ENCODE peak calls at places on chromosome 1, in six cellular contexts. N is cardiac fibroblast, M is pancreas, X is heart right ventricle, B is cardiac muscle cell, E is mesothelial cell of epicardium. W is an unnamed sample.

GRCh38 chr1:228415853-228416216 is 826 bp downstream of the TRIM17 start:
- DNase-seq in B (no peak), E (no peak), X (no peak), N (no peak), M (no peak), W (no peak)

GRCh38 chr1:245458761-245459174 is 304.0 kb downstream of the KIF26B start:
- DNase-seq in M (no peak), X (no peak), N (peak; percentile 39), E (no peak), B (no peak), W (no peak)

GRCh38 chr1:60149254-60149653 is 75.7 kb upstream of the C1orf87 start:
- DNase-seq in E (no peak), M (peak; percentile 46), B (peak; percentile 13), N (no peak), X (peak; percentile 53), W (no peak)

GRCh38 chr1:84442256-84442655 is 36.8 kb upstream of the RPF1 start:
- DNase-seq in B (peak; percentile 28), X (peak; percentile 13), E (no peak), M (no peak), N (peak; percentile 92), W (peak; percentile 87)

GRCh38 chr1:156086256-156086662 is 4.0 kb upstream of the MEX3A start:
- DNase-seq in B (peak; percentile 78), N (peak; percentile 89), M (no peak), X (no peak), E (no peak), W (peak; percentile 67)

GRCh38 chr1:214581785-214582184 is 21.2 kb upstream of the CENPF start:
- DNase-seq in X (no peak), N (peak; percentile 62), E (no peak), B (no peak), M (no peak), W (peak; percentile 66)

GRCh38 chr1:15322648-15323350 is 75.8 kb downstream of the FHAD1 start:
- DNase-seq in B (no peak), M (peak; percentile 73), X (peak; percentile 47), E (no peak), N (no peak), W (no peak)

GRCh38 chr1:61079898-61080336 is 2.4 kb upstream of the NFIA start:
- DNase-seq in X (peak; percentile 87), M (peak; percentile 79), N (peak; percentile 98), E (peak; percentile 53), B (peak; percentile 86), W (no peak)

GRCh38 chr1:155012052-155012546 is 9.5 kb downstream of the ZBTB7B start:
- DNase-seq in N (peak; percentile 76), B (peak; percentile 74), E (no peak), M (no peak), X (peak; percentile 62), W (no peak)

GRCh38 chr1:10866314-10867091 is 70.1 kb upstream of the CASZ1 start:
- DNase-seq in X (no peak), E (no peak), M (no peak), N (peak; percentile 9), B (no peak), W (no peak)

GRCh38 chr1:20439282-20439681 is 46.7 kb downstream of the CAMK2N1 start:
- DNase-seq in B (peak; percentile 56), X (no peak), M (no peak), N (peak; percentile 55), E (no peak), W (peak; percentile 11)

GRCh38 chr1:110554871-110555801 is 36.2 kb upstream of the KCNA10 start:
- DNase-seq in X (peak; percentile 44), N (peak; percentile 35), E (no peak), B (peak; percentile 68), M (peak; percentile 33), W (no peak)

GRCh38 chr1:6185635-6186382 is 5.7 kb upstream of the CHD5 start:
- DNase-seq in E (no peak), M (no peak), X (no peak), B (peak; percentile 63), N (peak; percentile 56), W (no peak)

GRCh38 chr1:40140211-40140709 is 20.9 kb upstream of the RLF start:
- DNase-seq in E (no peak), N (peak; percentile 13), B (no peak), X (no peak), M (no peak), W (no peak)

GRCh38 chr1:7771673-7772299 is 690 bp downstream of the VAMP3 start:
- DNase-seq in M (no peak), E (no peak), X (no peak), B (no peak), N (peak; percentile 2), W (no peak)

GRCh38 chr1:48109390-48110009 is 112.3 kb upstream of the TRABD2B start:
- DNase-seq in X (peak; percentile 34), E (no peak), N (peak; percentile 70), B (peak; percentile 71), M (no peak), W (peak; percentile 53)

GRCh38 chr1:910311-910880 is 13.3 kb upstream of the SAMD11 start:
- DNase-seq in M (peak; percentile 12), N (no peak), X (no peak), E (no peak), B (no peak), W (no peak)

GRCh38 chr1:209652121-209652742 is at the start of gene LAMB3:
- DNase-seq in M (peak; percentile 50), N (no peak), E (no peak), X (no peak), B (no peak), W (no peak)

GRCh38 chr1:93842750-93843500 is 36.1 kb downstream of the DNTTIP2 start:
- DNase-seq in B (no peak), M (no peak), E (no peak), N (peak; percentile 36), X (no peak), W (peak; percentile 45)

GRCh38 chr1:31183126-31183525 is 56.6 kb downstream of the NKAIN1 start:
- DNase-seq in N (no peak), B (no peak), E (no peak), X (no peak), M (no peak), W (no peak)

GRCh38 chr1:108686609-108687313 is 5.3 kb upstream of the PRPF38B start:
- DNase-seq in N (peak; percentile 57), M (no peak), B (no peak), X (no peak), E (no peak), W (peak; percentile 2)

GRCh38 chr1:70042090-70042716 is 163.2 kb downstream of the LRRC40 start:
- DNase-seq in N (peak; percentile 40), M (no peak), E (no peak), X (no peak), B (peak; percentile 25), W (no peak)

GRCh38 chr1:54564312-54565112 is 16.5 kb downstream of the ACOT11 start:
- DNase-seq in E (no peak), N (no peak), X (no peak), M (peak; percentile 82), B (no peak), W (no peak)

GRCh38 chr1:209989525-209989924 is 51.5 kb downstream of the SYT14 start:
- DNase-seq in N (peak; percentile 44), M (no peak), B (peak; percentile 8), X (no peak), E (no peak), W (peak; percentile 2)

GRCh38 chr1:3067671-3068399 is 1.2 kb upstream of the PRDM16 start:
- DNase-seq in X (no peak), N (no peak), E (no peak), B (peak; percentile 30), M (peak; percentile 25), W (no peak)

GRCh38 chr1:176559474-176560390 is 96.8 kb downstream of the PAPPA2 start:
- DNase-seq in X (peak; percentile 62), N (peak; percentile 67), B (peak; percentile 90), M (peak; percentile 53), E (peak; percentile 40), W (peak; percentile 59)

GRCh38 chr1:6460349-6461236 is 5.4 kb downstream of the TNFRSF25 start:
- DNase-seq in M (no peak), E (no peak), B (no peak), X (no peak), N (no peak), W (no peak)

GRCh38 chr1:182493063-182493462 is 43.1 kb downstream of the RGSL1 start:
- DNase-seq in E (no peak), X (no peak), B (no peak), N (no peak), M (no peak), W (no peak)

GRCh38 chr1:151325646-151326429 is 1.4 kb downstream of the PI4KB start:
- DNase-seq in M (no peak), N (peak; percentile 23), E (no peak), B (no peak), X (no peak), W (no peak)

GRCh38 chr1:33119532-33120217 is 38.7 kb downstream of the AZIN2 start:
- DNase-seq in N (no peak), X (no peak), B (no peak), M (no peak), E (no peak), W (no peak)
- TF ChIP-seq CTCF in N (peak; percentile 8), X (no peak), B (peak; percentile 12), M (no peak), E (no peak), W (no peak)

GRCh38 chr1:91440845-91441244 is 36.2 kb upstream of the HFM1 start:
- DNase-seq in M (no peak), B (no peak), N (peak; percentile 59), E (no peak), X (no peak), W (no peak)
- TF ChIP-seq CTCF in M (no peak), B (peak; percentile 34), N (peak; percentile 26), E (no peak), X (no peak), W (peak; percentile 10)

GRCh38 chr1:160166459-160166858 is 15.1 kb downstream of the ATP1A4 start:
- DNase-seq in X (no peak), N (no peak), M (no peak), B (no peak), E (no peak), W (no peak)

GRCh38 chr1:160167056-160167455 is 15.7 kb downstream of the ATP1A4 start:
- DNase-seq in E (no peak), N (no peak), X (no peak), B (no peak), M (no peak), W (no peak)

GRCh38 chr1:160168609-160169369 is 17.4 kb downstream of the ATP1A4 start:
- DNase-seq in B (peak; percentile 30), X (no peak), N (no peak), E (no peak), M (no peak), W (peak; percentile 54)

GRCh38 chr1:160168016-160168415 is 16.6 kb downstream of the ATP1A4 start:
- DNase-seq in N (no peak), E (no peak), B (peak; percentile 36), M (no peak), X (no peak), W (no peak)

GRCh38 chr1:160167580-160167979 is 16.2 kb downstream of the ATP1A4 start:
- DNase-seq in B (no peak), X (no peak), E (no peak), M (no peak), N (no peak), W (no peak)
- TF ChIP-seq CTCF in B (no peak), X (no peak), E (no peak), M (no peak), N (no peak), W (no peak)

DNA sequence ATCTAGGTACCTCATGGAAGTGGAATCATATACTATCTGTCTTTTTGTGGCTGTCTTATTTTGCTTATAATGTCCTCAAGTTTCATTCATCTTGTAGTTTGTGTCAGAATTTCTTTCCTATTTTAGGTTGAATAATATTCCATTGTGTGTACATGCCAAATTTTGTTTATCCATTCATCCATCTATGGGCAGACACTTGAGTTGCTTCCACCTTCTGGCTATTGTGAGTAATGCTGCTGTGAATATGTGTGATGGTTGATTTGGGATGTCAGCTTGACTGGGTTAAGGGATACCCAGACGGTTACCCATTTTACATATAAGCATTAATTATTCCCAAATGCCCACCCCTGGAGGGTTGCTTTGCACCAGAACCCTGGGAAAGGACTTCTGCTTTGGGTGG is 477.5 kb downstream of the PTPRU start:
- DNase-seq in B (no peak), E (no peak), N (peak; percentile 24), M (no peak), X (no peak), W (no peak)
- TF ChIP-seq CTCF in B (peak; percentile 39), E (no peak), N (peak; percentile 46), M (no peak), X (no peak), W (peak; percentile 58)

W was measured in astrocyte of the cerebellum.